ENCODE peak calls at places on chromosomes 11 and 22, in six cellular contexts. P is fibroblast of lung; R is Karpas-422; U is right lobe of liver; T is sigmoid colon; X is CD8-positive, alpha-beta memory T cell. L is an unnamed sample.
A peak's percentile ranks its signal among the peaks of the same experiment; 100 is the strongest.

GRCh38 chr11:134139873-134140331 is 71.0 kb downstream of the JAM3 start:
- DNase-seq in P (peak; percentile 89), R (peak; percentile 79), U (no peak), T (peak; percentile 90), X (peak; percentile 20), L (no peak)

GRCh38 chr22:33867118-33867863 is 53.0 kb downstream of the LARGE1 start:
- DNase-seq in P (peak; percentile 80), R (no peak), U (no peak), T (no peak), X (no peak), L (no peak)

GRCh38 chr11:58921778-58922390 is 17.4 kb upstream of the GLYATL1 start:
- DNase-seq in P (no peak), R (no peak), U (no peak), T (no peak), X (no peak), L (no peak)

GRCh38 chr11:102157219-102157618 is 47.0 kb downstream of the YAP1 start:
- DNase-seq in P (peak; percentile 95), R (no peak), U (no peak), T (peak; percentile 76), X (no peak), L (no peak)

GRCh38 chr11:70603756-70604211 is 205.5 kb downstream of the CTTN start:
- DNase-seq in P (no peak), R (peak; percentile 79), U (peak; percentile 27), T (no peak), X (no peak), L (no peak)

GRCh38 chr11:130831506-130832385 is 84.5 kb downstream of the SNX19 start:
- DNase-seq in P (no peak), R (no peak), U (no peak), T (no peak), X (no peak), L (no peak)

GRCh38 chr11:57650739-57651090 is 1.0 kb upstream of the YPEL4 start:
- DNase-seq in P (no peak), R (no peak), U (no peak), T (no peak), X (no peak), L (no peak)

GRCh38 chr22:35978889-35979288 is 49.7 kb downstream of the RBFOX2 start:
- DNase-seq in P (no peak), R (no peak), U (no peak), T (no peak), X (no peak), L (no peak)

GRCh38 chr22:27420817-27421361 is 380.7 kb downstream of the MN1 start:
- DNase-seq in P (peak; percentile 93), R (no peak), U (peak; percentile 78), T (peak; percentile 93), X (no peak), L (peak; percentile 63)

GRCh38 chr22:37896181-37896592 is 9.9 kb upstream of the MICALL1 start:
- DNase-seq in P (no peak), R (no peak), U (no peak), T (no peak), X (peak; percentile 37), L (no peak)

GRCh38 chr22:35766654-35767580 is 49.2 kb downstream of the APOL5 start:
- DNase-seq in P (peak; percentile 66), R (no peak), U (no peak), T (no peak), X (no peak), L (no peak)

GRCh38 chr11:35362571-35362980 is 56.8 kb downstream of the SLC1A2 start:
- DNase-seq in P (no peak), R (no peak), U (no peak), T (no peak), X (no peak), L (no peak)

GRCh38 chr22:31753634-31754471 is at the start of gene DEPDC5:
- DNase-seq in P (peak; percentile 91), R (peak; percentile 98), U (peak; percentile 98), T (peak; percentile 97), X (peak; percentile 95), L (peak; percentile 99)

GRCh38 chr11:76542436-76542835 is 97.6 kb downstream of the EMSY start:
- DNase-seq in P (no peak), R (no peak), U (no peak), T (no peak), X (no peak), L (no peak)

GRCh38 chr22:49310354-49310753 is 517.3 kb downstream of the BRD1 start:
- DNase-seq in P (no peak), R (no peak), U (no peak), T (peak; percentile 15), X (no peak), L (peak; percentile 4)

GRCh38 chr22:49300241-49300640 is 527.4 kb downstream of the BRD1 start:
- DNase-seq in P (no peak), R (no peak), U (no peak), T (no peak), X (no peak), L (peak; percentile 25)

GRCh38 chr11:78011301-78011700 is 11.8 kb downstream of the KCTD14 start:
- DNase-seq in P (no peak), R (no peak), U (no peak), T (no peak), X (no peak), L (no peak)

GRCh38 chr22:45548991-45549736 is 46.5 kb downstream of the FBLN1 start:
- DNase-seq in P (peak; percentile 98), R (peak; percentile 52), U (no peak), T (peak; percentile 94), X (no peak), L (peak; percentile 65)

GRCh38 chr11:66718320-66718971 is 10.6 kb downstream of the SPTBN2 start:
- DNase-seq in P (no peak), R (no peak), U (peak; percentile 78), T (no peak), X (no peak), L (peak; percentile 62)

GRCh38 chr22:29482253-29482652 is 2.2 kb downstream of the NEFH start:
- DNase-seq in P (no peak), R (no peak), U (no peak), T (no peak), X (no peak), L (no peak)
- H3K4me1 ChIP-seq in P (no peaks in the 10 kb centered on the region), R (peaks cover 8% of the 10 kb centered on the region), U (no peaks in the 10 kb centered on the region), T (peaks cover 24% of the 10 kb centered on the region), X (no peaks in the 10 kb centered on the region), L (peaks cover 19% of the 10 kb centered on the region)

GRCh38 chr22:50327711-50328019 is 853 bp upstream of the DENND6B start:
- DNase-seq in P (no peak), R (no peak), U (no peak), T (no peak), X (no peak), L (no peak)

GRCh38 chr22:50323900-50324299 is 2.9 kb downstream of the DENND6B start:
- DNase-seq in P (no peak), R (no peak), U (no peak), T (no peak), X (no peak), L (peak; percentile 37)

GRCh38 chr22:50326959-50327710 is at the start of gene DENND6B:
- DNase-seq in P (peak; percentile 75), R (peak; percentile 89), U (peak; percentile 84), T (peak; percentile 88), X (peak; percentile 64), L (peak; percentile 79)

GRCh38 chr22:50325444-50326224 is 1.2 kb downstream of the DENND6B start:
- DNase-seq in P (no peak), R (no peak), U (no peak), T (no peak), X (no peak), L (no peak)

DNA sequence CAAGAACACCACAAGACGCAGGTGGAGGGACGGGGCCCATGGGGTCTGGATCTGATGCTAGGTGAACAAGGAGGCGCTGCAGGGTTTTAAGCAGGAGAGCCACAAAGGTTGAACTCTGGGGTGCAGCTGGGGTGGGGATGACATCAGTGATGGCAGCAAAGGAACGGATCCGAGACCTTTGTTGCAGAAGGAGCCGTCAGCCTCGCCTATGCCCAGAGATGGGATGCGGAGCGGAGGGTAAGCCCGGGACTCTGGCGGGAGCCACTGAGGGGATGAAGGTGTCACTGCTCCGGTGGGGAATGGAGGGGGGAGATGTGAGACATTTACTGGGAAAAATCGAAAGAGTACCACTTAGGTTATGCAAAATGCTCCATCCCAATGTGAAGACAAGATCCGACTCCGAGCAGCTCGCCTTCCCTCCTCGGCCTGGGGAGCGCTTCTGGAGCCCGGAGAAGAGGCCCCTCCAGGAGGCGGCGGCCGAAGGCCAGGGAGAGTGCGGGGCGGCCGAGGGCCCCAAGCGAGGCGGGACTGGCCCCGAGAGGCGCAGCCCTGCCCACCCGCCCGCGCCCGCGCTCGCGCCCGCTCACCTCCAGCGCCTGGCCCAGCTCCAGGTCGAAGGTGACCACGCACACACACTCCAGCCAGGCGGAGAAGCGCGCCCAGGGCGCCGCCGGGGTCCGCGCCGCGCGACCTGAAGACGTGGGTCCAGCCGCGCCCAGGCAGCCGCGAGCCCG is 420 bp downstream of the DENND6B start:
- DNase-seq in P (no peak), R (no peak), U (no peak), T (no peak), X (no peak), L (no peak)
- H3K4me3 ChIP-seq in P (peak overlapping the region; percentile 74), R (peak overlapping the region; percentile 52), U (peak overlapping the region; percentile 85), T (peak overlapping the region; percentile 74), X (no peak overlapping the region), L (peak overlapping the region; percentile 60)

GRCh38 chr11:110918351-110918750 is 206.1 kb upstream of the ARHGAP20 start:
- DNase-seq in P (no peak), R (no peak), U (no peak), T (no peak), X (no peak), L (no peak)

GRCh38 chr11:110907629-110908028 is 195.4 kb upstream of the ARHGAP20 start:
- DNase-seq in P (peak; percentile 94), R (no peak), U (no peak), T (no peak), X (no peak), L (no peak)

GRCh38 chr11:110908401-110909106 is 196.3 kb upstream of the ARHGAP20 start:
- DNase-seq in P (peak; percentile 73), R (no peak), U (no peak), T (no peak), X (no peak), L (no peak)

GRCh38 chr11:110909331-110909730 is 197.1 kb upstream of the ARHGAP20 start:
- DNase-seq in P (no peak), R (no peak), U (no peak), T (no peak), X (no peak), L (no peak)

DNA sequence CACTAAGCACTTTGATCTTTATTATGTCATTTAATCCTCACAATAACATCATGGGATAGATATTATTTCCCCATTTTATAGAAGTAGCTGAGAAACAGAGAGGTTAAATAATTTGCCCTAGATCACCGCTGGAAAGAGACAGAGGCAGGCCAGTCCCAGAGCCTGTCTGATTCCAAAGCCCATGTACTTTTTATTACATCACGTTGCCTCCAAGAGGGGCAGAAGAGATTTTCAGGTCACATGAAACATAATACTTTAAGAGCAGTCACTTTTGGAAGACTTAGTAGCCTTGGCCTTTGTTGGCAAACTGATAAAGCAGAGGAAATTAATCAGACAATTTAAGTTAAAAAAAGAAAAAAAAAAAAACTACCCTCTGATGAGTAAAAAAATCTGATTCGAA is 200.2 kb upstream of the ARHGAP20 start:
- DNase-seq in P (no peak), R (no peak), U (no peak), T (no peak), X (no peak), L (no peak)
- H3K4me1 ChIP-seq in P (peaks cover 12% of the 10 kb centered on the region), R (no peaks in the 10 kb centered on the region), U (no peaks in the 10 kb centered on the region), T (peaks cover 17% of the 10 kb centered on the region), X (peaks cover 15% of the 10 kb centered on the region), L (no peaks in the 10 kb centered on the region)

GRCh38 chr11:7599209-7599608 is 74.1 kb downstream of the CYB5R2 start:
- DNase-seq in P (no peak), R (no peak), U (no peak), T (no peak), X (no peak), L (no peak)
- H3K4me3 ChIP-seq in P (no peak overlapping the region), R (no peak overlapping the region), U (no peak overlapping the region), T (no peak overlapping the region), X (no peak overlapping the region), L (no peak overlapping the region)

L was measured in left lung.